ENCODE peak calls at places on chromosomes 6 and 20, in six cellular contexts. B is left ventricle myocardium inferior, R is mesendoderm, T is heart left ventricle, Q is heart right ventricle, Z is stomach. M is an unnamed sample. For H3K27me3 and H3K36me3, the result is how much of the 10 kb centered on the place peaks cover.

GRCh38 chr6:30799210-30799609 is 54.9 kb upstream of the IER3 start:
- DNase-seq in Z (no peak), B (no peak), R (no peak), Q (no peak), T (no peak), M (no peak)

GRCh38 chr6:8274240-8274639 is 161.1 kb downstream of the SLC35B3 start:
- DNase-seq in T (no peak), Z (no peak), R (no peak), Q (no peak), B (no peak), M (no peak)

GRCh38 chr20:35947489-35947888 is 6.8 kb downstream of the SCAND1 start:
- DNase-seq in B (no peak), Q (no peak), R (peak), Z (no peak), T (no peak), M (peak)

GRCh38 chr20:23245553-23246128 is 105.0 kb upstream of the NXT1 start:
- DNase-seq in Q (peak), B (peak), T (peak), R (peak), Z (peak), M (peak)

GRCh38 chr20:49880177-49880576 is 35.2 kb downstream of the SPATA2 start:
- DNase-seq in Z (peak), B (no peak), T (no peak), R (no peak), Q (no peak), M (no peak)

GRCh38 chr6:130377371-130377770 is 11.6 kb downstream of the TMEM200A start:
- DNase-seq in R (no peak), Q (no peak), Z (no peak), B (no peak), T (no peak), M (no peak)

GRCh38 chr6:146289816-146290588 is 253.6 kb upstream of the RAB32 start:
- DNase-seq in R (no peak), B (no peak), Q (no peak), T (no peak), Z (no peak), M (no peak)

GRCh38 chr6:155120034-155120433 is 124.9 kb downstream of the TIAM2 start:
- DNase-seq in R (peak), T (no peak), Z (no peak), Q (no peak), B (no peak), M (peak)

GRCh38 chr20:38985603-38986170 is 23.5 kb downstream of the DHX35 start:
- DNase-seq in Z (no peak), Q (no peak), B (no peak), T (no peak), R (no peak), M (no peak)

GRCh38 chr6:107585815-107586435 is 96.0 kb downstream of the SOBP start:
- DNase-seq in Q (no peak), Z (no peak), T (no peak), B (no peak), R (no peak), M (peak)

GRCh38 chr20:19692685-19693119 is 65.4 kb upstream of the RIN2 start:
- DNase-seq in B (peak), T (peak), Z (peak), R (peak), Q (peak), M (peak)

GRCh38 chr6:28587011-28587745 is 61.5 kb downstream of the GPX5 start:
- DNase-seq in Z (peak), Q (peak), B (peak), T (peak), R (peak), M (peak)

GRCh38 chr6:121216928-121217327 is 117.4 kb downstream of the TBC1D32 start:
- DNase-seq in T (no peak), Q (no peak), B (no peak), Z (no peak), R (no peak), M (no peak)

GRCh38 chr6:157629220-157629619 is 193.8 kb upstream of the SNX9 start:
- DNase-seq in Q (no peak), T (no peak), R (peak), B (no peak), Z (no peak), M (no peak)

GRCh38 chr6:718345-718744 is 25.4 kb upstream of the EXOC2 start:
- DNase-seq in Q (no peak), Z (no peak), T (no peak), R (no peak), B (no peak), M (no peak)

GRCh38 chr6:142760152-142760551 is 184.8 kb downstream of the HIVEP2 start:
- DNase-seq in Q (no peak), T (no peak), B (no peak), R (no peak), Z (no peak), M (no peak)

GRCh38 chr6:11432713-11433450 is 104.7 kb upstream of the TMEM170B start:
- DNase-seq in R (no peak), Z (no peak), B (no peak), Q (no peak), T (no peak), M (no peak)

GRCh38 chr6:37041521-37041920 is 36.1 kb downstream of the FGD2 start:
- DNase-seq in Z (no peak), T (no peak), B (no peak), R (no peak), Q (no peak), M (no peak)

GRCh38 chr6:134676307-134677281 is 273.3 kb downstream of the ALDH8A1 start:
- DNase-seq in T (no peak), R (peak), B (no peak), Q (no peak), Z (peak), M (no peak)

GRCh38 chr6:162856885-162857284 is 129.1 kb downstream of the PACRG start:
- DNase-seq in B (no peak), T (no peak), Q (no peak), Z (no peak), R (peak), M (peak)

GRCh38 chr6:142653710-142654274 is 291.2 kb downstream of the HIVEP2 start:
- DNase-seq in R (no peak), B (no peak), Q (no peak), T (no peak), Z (no peak), M (no peak)

GRCh38 chr6:137370871-137371633 is 123.1 kb downstream of the OLIG3 start:
- DNase-seq in T (no peak), Z (no peak), Q (no peak), R (peak), B (no peak), M (no peak)

GRCh38 chr6:14744212-14744556 is 501.7 kb upstream of the JARID2 start:
- DNase-seq in R (no peak), Z (no peak), T (no peak), Q (no peak), B (no peak), M (no peak)

GRCh38 chr6:108633436-108633835 is 72.7 kb downstream of the FOXO3 start:
- DNase-seq in Q (no peak), B (no peak), R (no peak), Z (no peak), T (no peak), M (no peak)

GRCh38 chr20:10297684-10298240 is 79.1 kb downstream of the SNAP25 start:
- DNase-seq in T (no peak), R (no peak), Q (no peak), Z (no peak), B (no peak), M (no peak)

GRCh38 chr6:167108278-167108677 is 14.6 kb upstream of the CCR6 start:
- DNase-seq in Q (no peak), T (no peak), R (no peak), Z (no peak), B (no peak), M (no peak)

GRCh38 chr20:50242863-50243609 is 52.4 kb downstream of the CEBPB start:
- DNase-seq in R (no peak), Q (no peak), Z (peak), T (no peak), B (no peak), M (no peak)

GRCh38 chr6:142384455-142385332 is 82.9 kb downstream of the ADGRG6 start:
- DNase-seq in Q (no peak), T (no peak), Z (no peak), B (no peak), R (no peak), M (no peak)

GRCh38 chr6:50990750-50991446 is 172.2 kb downstream of the TFAP2B start:
- DNase-seq in Z (no peak), R (no peak), Q (no peak), B (no peak), T (no peak), M (no peak)

GRCh38 chr6:35007016-35007415 is 118.0 kb downstream of the ANKS1A start:
- DNase-seq in Q (no peak), Z (no peak), B (no peak), R (peak), T (no peak), M (no peak)

GRCh38 chr6:161226005-161226964 is 47.6 kb downstream of the AGPAT4 start:
- DNase-seq in T (no peak), B (no peak), Q (no peak), Z (no peak), R (no peak), M (no peak)

GRCh38 chr20:14951707-14952106 is 614.3 kb upstream of the FLRT3 start:
- DNase-seq in T (no peak), Q (no peak), B (no peak), Z (no peak), R (peak), M (no peak)

GRCh38 chr20:32780749-32781402 is 18.7 kb downstream of the DNMT3B start:
- DNase-seq in T (no peak), Q (no peak), Z (no peak), B (no peak), R (peak), M (peak)

GRCh38 chr6:17086469-17086868 is 15.4 kb upstream of the STMND1 start:
- DNase-seq in Q (no peak), R (peak), B (no peak), T (peak), Z (peak), M (peak)

GRCh38 chr20:11686900-11687543 is 230.7 kb upstream of the BTBD3 start:
- DNase-seq in T (peak), Q (peak), Z (peak), R (peak), B (peak), M (peak)

DNA sequence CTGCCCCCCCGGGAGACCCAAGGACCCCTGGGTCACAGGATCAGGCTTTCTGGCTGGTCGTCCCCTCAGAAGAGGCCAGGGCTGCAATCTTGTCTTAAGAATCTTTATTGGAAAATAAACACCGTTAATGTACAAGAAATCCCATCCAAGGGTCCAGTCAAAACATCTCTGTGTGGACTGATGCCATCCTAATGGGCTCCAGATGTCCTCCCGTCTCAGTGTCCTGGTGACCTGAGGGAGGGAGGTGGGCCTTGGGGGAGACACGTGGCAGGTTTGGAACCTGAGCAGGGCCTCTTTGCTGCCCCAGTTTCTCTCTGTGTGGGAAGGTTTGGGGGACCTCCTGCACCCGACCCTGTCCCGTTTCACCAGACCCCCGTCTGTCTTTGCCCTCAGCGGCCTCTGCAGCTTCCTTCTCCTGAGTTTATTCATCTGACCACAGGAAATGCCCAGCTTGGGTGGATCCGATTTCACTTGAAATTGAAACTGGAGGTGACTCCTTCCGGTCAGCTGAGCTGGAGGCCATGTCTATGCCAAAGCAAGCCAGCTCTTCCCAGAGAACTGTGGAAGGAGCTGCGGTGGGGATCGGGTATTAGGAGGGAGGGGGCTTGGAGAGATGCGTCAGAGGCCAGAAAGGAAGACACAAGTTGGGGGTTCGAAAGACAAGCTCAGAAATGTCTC is 75.1 kb downstream of the SLC2A10 start:
- DNase-seq in T (no peak), R (no peak), Z (no peak), B (no peak), Q (no peak), M (no peak)
- H3K4me3 ChIP-seq in T (no peak), R (no peak), Z (no peak), B (no peak), Q (no peak), M (no peak)

DNA sequence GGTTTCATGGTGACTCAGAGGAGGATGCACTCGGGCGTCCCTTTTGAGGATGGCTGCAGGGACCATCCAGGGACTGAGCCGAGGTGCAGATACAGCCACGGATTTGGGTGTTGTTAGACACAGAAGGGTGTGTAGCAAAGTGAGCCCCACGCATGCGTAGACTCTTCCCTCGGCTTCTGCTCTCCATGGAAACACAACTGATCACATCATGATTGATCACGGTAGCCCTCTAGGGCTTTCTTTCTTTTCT is 606 bp upstream of the ULBP1 start:
- DNase-seq in R (peak), T (no peak), B (no peak), Z (no peak), Q (no peak), M (peak)
- H3K27me3 ChIP-seq in R (under half), T (under half), B (half or more), Z (under half), Q (half or more), M (half or more)

GRCh38 chr6:105276374-105276773 is 96.6 kb upstream of the POPDC3 start:
- DNase-seq in T (no peak), B (no peak), Z (no peak), R (no peak), Q (no peak), M (no peak)
- H3K36me3 ChIP-seq in T (half or more), B (under half), Z (half or more), R (under half), Q (half or more), M (under half)

DNA sequence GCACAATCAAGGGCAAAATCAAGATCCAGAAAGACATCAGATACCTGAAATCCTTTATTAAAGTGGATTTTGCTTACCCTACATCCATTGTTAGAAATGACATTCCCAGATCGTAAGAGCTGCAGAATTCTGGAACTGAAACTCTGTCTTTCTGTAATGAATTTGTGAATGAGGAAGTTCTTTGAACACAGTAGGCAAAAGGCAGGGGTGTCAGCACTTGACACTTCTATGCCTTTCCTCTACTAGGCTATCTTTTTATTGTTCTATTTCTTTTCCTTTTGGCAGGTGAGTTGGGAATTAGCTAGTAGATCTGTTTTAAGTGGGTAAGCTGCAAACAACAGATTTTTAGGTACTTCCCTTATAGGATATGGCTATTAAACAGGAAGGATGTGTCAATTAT is 126.3 kb downstream of the CARMIL1 start:
- DNase-seq in T (no peak), Z (no peak), Q (no peak), B (no peak), R (no peak), M (no peak)
- H3K4me3 ChIP-seq in T (no peak), Z (no peak), Q (no peak), B (no peak), R (no peak), M (no peak)

GRCh38 chr20:63844384-63845025 is 13.4 kb upstream of the ZBTB46 start:
- DNase-seq in T (no peak), R (no peak), Z (no peak), Q (no peak), B (no peak), M (no peak)

GRCh38 chr20:63846128-63846771 is 15.0 kb upstream of the ABHD16B start:
- DNase-seq in B (peak), T (peak), Q (peak), R (peak), Z (no peak), M (peak)

GRCh38 chr20:63848003-63848911 is 13.0 kb upstream of the ABHD16B start:
- DNase-seq in T (no peak), Z (no peak), Q (peak), R (no peak), B (no peak), M (no peak)

GRCh38 chr20:63847374-63848002 is 13.8 kb upstream of the ABHD16B start:
- DNase-seq in Q (no peak), T (peak), Z (no peak), B (no peak), R (peak), M (peak)

GRCh38 chr20:63846938-63847373 is 14.3 kb upstream of the ABHD16B start:
- DNase-seq in Z (no peak), T (no peak), Q (no peak), R (no peak), B (no peak), M (no peak)
- H3K27me3 ChIP-seq in Z (under half), T (under half), Q (under half), R (under half), B (under half), M (under half)

GRCh38 chr6:160069050-160069454 is 52.6 kb upstream of the SLC22A1 start:
- DNase-seq in T (no peak), Q (no peak), Z (no peak), R (no peak), B (no peak), M (no peak)
- H3K36me3 ChIP-seq in T (half or more), Q (half or more), Z (half or more), R (under half), B (half or more), M (under half)